ENCODE peak calls at places on chromosome 18, in nine cellular contexts. One of them, this sample, is unnamed.

GRCh38 chr18:11279461-11279860 is 130.1 kb upstream of the PIEZO2 start:
- DNase-seq in CD8-positive, alpha-beta T cell: no peak
- DNase-seq in cardiac fibroblast: peak
- DNase-seq in AG09309: no peak
- DNase-seq in iris pigment epithelial cell: peak
- DNase-seq in activated T-helper 1 cell treated with anti-CD3 and anti-CD28 coated beads, Interleukin-2, amount 50 U/mL, for 16 hours: no peak
- DNase-seq in DND-41: no peak
- DNase-seq in CD8-positive, alpha-beta memory T cell: no peak
- DNase-seq in left ventricle myocardium inferior: no peak
- DNase-seq in this sample: no peak

GRCh38 chr18:22223263-22223960 is 54.0 kb downstream of the GATA6 start:
- DNase-seq in CD8-positive, alpha-beta T cell: no peak
- DNase-seq in cardiac fibroblast: peak
- DNase-seq in AG09309: peak
- DNase-seq in iris pigment epithelial cell: peak
- DNase-seq in activated T-helper 1 cell treated with anti-CD3 and anti-CD28 coated beads, Interleukin-2, amount 50 U/mL, for 16 hours: no peak
- DNase-seq in DND-41: no peak
- DNase-seq in CD8-positive, alpha-beta memory T cell: no peak
- DNase-seq in left ventricle myocardium inferior: peak
- DNase-seq in this sample: peak

GRCh38 chr18:77439888-77440287 is 190.2 kb downstream of the GALR1 start:
- DNase-seq in CD8-positive, alpha-beta T cell: no peak
- DNase-seq in cardiac fibroblast: no peak
- DNase-seq in AG09309: no peak
- DNase-seq in iris pigment epithelial cell: no peak
- DNase-seq in activated T-helper 1 cell treated with anti-CD3 and anti-CD28 coated beads, Interleukin-2, amount 50 U/mL, for 16 hours: no peak
- DNase-seq in DND-41: no peak
- DNase-seq in CD8-positive, alpha-beta memory T cell: no peak
- DNase-seq in left ventricle myocardium inferior: no peak
- DNase-seq in this sample: no peak

GRCh38 chr18:45243347-45244095 is 371.8 kb upstream of the SLC14A2 start:
- DNase-seq in CD8-positive, alpha-beta T cell: no peak
- DNase-seq in cardiac fibroblast: peak
- DNase-seq in AG09309: no peak
- DNase-seq in iris pigment epithelial cell: peak
- DNase-seq in activated T-helper 1 cell treated with anti-CD3 and anti-CD28 coated beads, Interleukin-2, amount 50 U/mL, for 16 hours: no peak
- DNase-seq in DND-41: no peak
- DNase-seq in CD8-positive, alpha-beta memory T cell: no peak
- DNase-seq in left ventricle myocardium inferior: no peak
- DNase-seq in this sample: no peak

GRCh38 chr18:49473721-49474120 is 13.3 kb upstream of the DYM start:
- DNase-seq in CD8-positive, alpha-beta T cell: no peak
- DNase-seq in cardiac fibroblast: no peak
- DNase-seq in AG09309: no peak
- DNase-seq in iris pigment epithelial cell: no peak
- DNase-seq in activated T-helper 1 cell treated with anti-CD3 and anti-CD28 coated beads, Interleukin-2, amount 50 U/mL, for 16 hours: no peak
- DNase-seq in DND-41: no peak
- DNase-seq in CD8-positive, alpha-beta memory T cell: no peak
- DNase-seq in left ventricle myocardium inferior: no peak
- DNase-seq in this sample: no peak

GRCh38 chr18:13530879-13531387 is 195.4 kb downstream of the FAM210A start:
- DNase-seq in CD8-positive, alpha-beta T cell: no peak
- DNase-seq in cardiac fibroblast: peak
- DNase-seq in AG09309: peak
- DNase-seq in iris pigment epithelial cell: peak
- DNase-seq in activated T-helper 1 cell treated with anti-CD3 and anti-CD28 coated beads, Interleukin-2, amount 50 U/mL, for 16 hours: no peak
- DNase-seq in DND-41: peak
- DNase-seq in CD8-positive, alpha-beta memory T cell: no peak
- DNase-seq in left ventricle myocardium inferior: peak
- DNase-seq in this sample: peak

GRCh38 chr18:2994603-2995432 is 18.1 kb downstream of the LPIN2 start:
- DNase-seq in CD8-positive, alpha-beta T cell: peak
- DNase-seq in cardiac fibroblast: no peak
- DNase-seq in AG09309: no peak
- DNase-seq in iris pigment epithelial cell: no peak
- DNase-seq in activated T-helper 1 cell treated with anti-CD3 and anti-CD28 coated beads, Interleukin-2, amount 50 U/mL, for 16 hours: peak
- DNase-seq in DND-41: no peak
- DNase-seq in CD8-positive, alpha-beta memory T cell: peak
- DNase-seq in left ventricle myocardium inferior: no peak
- DNase-seq in this sample: peak

GRCh38 chr18:47204908-47205522 is 28.9 kb upstream of the IER3IP1 start:
- DNase-seq in CD8-positive, alpha-beta T cell: no peak
- DNase-seq in cardiac fibroblast: peak
- DNase-seq in AG09309: no peak
- DNase-seq in iris pigment epithelial cell: peak
- DNase-seq in activated T-helper 1 cell treated with anti-CD3 and anti-CD28 coated beads, Interleukin-2, amount 50 U/mL, for 16 hours: no peak
- DNase-seq in DND-41: peak
- DNase-seq in CD8-positive, alpha-beta memory T cell: peak
- DNase-seq in left ventricle myocardium inferior: no peak
- DNase-seq in this sample: no peak

GRCh38 chr18:24016643-24017042 is 2.1 kb downstream of the TTC39C start:
- DNase-seq in CD8-positive, alpha-beta T cell: no peak
- DNase-seq in cardiac fibroblast: no peak
- DNase-seq in AG09309: no peak
- DNase-seq in iris pigment epithelial cell: no peak
- DNase-seq in activated T-helper 1 cell treated with anti-CD3 and anti-CD28 coated beads, Interleukin-2, amount 50 U/mL, for 16 hours: no peak
- DNase-seq in DND-41: no peak
- DNase-seq in CD8-positive, alpha-beta memory T cell: no peak
- DNase-seq in left ventricle myocardium inferior: no peak
- DNase-seq in this sample: no peak

GRCh38 chr18:73791081-73791480 is 356.6 kb downstream of the FBXO15 start:
- DNase-seq in CD8-positive, alpha-beta T cell: no peak
- DNase-seq in cardiac fibroblast: no peak
- DNase-seq in AG09309: peak
- DNase-seq in iris pigment epithelial cell: no peak
- DNase-seq in activated T-helper 1 cell treated with anti-CD3 and anti-CD28 coated beads, Interleukin-2, amount 50 U/mL, for 16 hours: no peak
- DNase-seq in DND-41: no peak
- DNase-seq in CD8-positive, alpha-beta memory T cell: no peak
- DNase-seq in left ventricle myocardium inferior: no peak
- DNase-seq in this sample: no peak

GRCh38 chr18:5874336-5874735 is 21.0 kb downstream of the TMEM200C start:
- DNase-seq in CD8-positive, alpha-beta T cell: no peak
- DNase-seq in cardiac fibroblast: no peak
- DNase-seq in AG09309: no peak
- DNase-seq in iris pigment epithelial cell: no peak
- DNase-seq in activated T-helper 1 cell treated with anti-CD3 and anti-CD28 coated beads, Interleukin-2, amount 50 U/mL, for 16 hours: no peak
- DNase-seq in DND-41: no peak
- DNase-seq in CD8-positive, alpha-beta memory T cell: no peak
- DNase-seq in left ventricle myocardium inferior: no peak
- DNase-seq in this sample: no peak

GRCh38 chr18:35131387-35132283 is 90.4 kb downstream of the MAPRE2 start:
- DNase-seq in CD8-positive, alpha-beta T cell: no peak
- DNase-seq in cardiac fibroblast: peak
- DNase-seq in AG09309: no peak
- DNase-seq in iris pigment epithelial cell: no peak
- DNase-seq in activated T-helper 1 cell treated with anti-CD3 and anti-CD28 coated beads, Interleukin-2, amount 50 U/mL, for 16 hours: no peak
- DNase-seq in DND-41: no peak
- DNase-seq in CD8-positive, alpha-beta memory T cell: no peak
- DNase-seq in left ventricle myocardium inferior: no peak
- DNase-seq in this sample: no peak

GRCh38 chr18:59061914-59062642 is 77.6 kb upstream of the SEC11C start:
- DNase-seq in CD8-positive, alpha-beta T cell: no peak
- DNase-seq in cardiac fibroblast: no peak
- DNase-seq in AG09309: no peak
- DNase-seq in iris pigment epithelial cell: no peak
- DNase-seq in activated T-helper 1 cell treated with anti-CD3 and anti-CD28 coated beads, Interleukin-2, amount 50 U/mL, for 16 hours: no peak
- DNase-seq in DND-41: no peak
- DNase-seq in CD8-positive, alpha-beta memory T cell: no peak
- DNase-seq in left ventricle myocardium inferior: no peak
- DNase-seq in this sample: no peak

This sample was measured in psoas muscle.